ENCODE peak calls at places on chromosomes 16 and 17, in ten cellular contexts. L is cardiac muscle cell, Q is AG09319, B is AG04450, D is mesothelial cell of epicardium, N is stomach, R is dorsolateral prefrontal cortex, W is heart right ventricle, F is pancreas, X is WTC11. Z is an unnamed sample.

GRCh38 chr17:57881783-57882291 is 32.0 kb upstream of the MRPS23 start:
- DNase-seq in L (no peak), Q (no peak), B (no peak), D (no peak), N (no peak), R (no peak), W (no peak), F (peak), X (no peak), Z (no peak)

GRCh38 chr17:79132271-79133064 is 57.8 kb downstream of the ENGASE start:
- DNase-seq in L (no peak), Q (no peak), B (no peak), D (no peak), N (no peak), R (no peak), W (no peak), F (no peak), X (no peak), Z (no peak)

GRCh38 chr16:78703951-78704350 is 604.5 kb downstream of the WWOX start:
- DNase-seq in L (no peak), Q (no peak), B (no peak), D (no peak), N (no peak), R (no peak), W (no peak), F (no peak), X (no peak), Z (no peak)

GRCh38 chr16:54270711-54271110 is 15.9 kb downstream of the IRX3 start:
- DNase-seq in L (no peak), Q (no peak), B (no peak), D (no peak), N (no peak), R (no peak), W (no peak), F (no peak), X (no peak), Z (no peak)

GRCh38 chr16:83955218-83956130 is 2.4 kb downstream of the OSGIN1 start:
- DNase-seq in L (no peak), Q (no peak), B (no peak), D (no peak), N (no peak), R (no peak), W (peak), F (peak), X (no peak), Z (no peak)

GRCh38 chr17:15456486-15456885 is 10.9 kb downstream of the CDRT4 start:
- DNase-seq in L (no peak), Q (no peak), B (no peak), D (no peak), N (no peak), R (no peak), W (peak), F (no peak), X (no peak), Z (no peak)

GRCh38 chr17:58643147-58643546 is 48.7 kb downstream of the TEX14 start:
- DNase-seq in L (no peak), Q (no peak), B (peak), D (no peak), N (no peak), R (no peak), W (no peak), F (no peak), X (no peak), Z (no peak)

GRCh38 chr17:59327136-59327878 is 4.1 kb upstream of the YPEL2 start:
- DNase-seq in L (no peak), Q (no peak), B (no peak), D (no peak), N (no peak), R (no peak), W (no peak), F (no peak), X (no peak), Z (no peak)

GRCh38 chr17:81995463-81996231 is 18.2 kb downstream of the ASPSCR1 start:
- DNase-seq in L (no peak), Q (no peak), B (no peak), D (peak), N (no peak), R (no peak), W (no peak), F (peak), X (peak), Z (no peak)

GRCh38 chr16:68091604-68092261 is 6.6 kb downstream of the NFATC3 start:
- DNase-seq in L (no peak), Q (no peak), B (no peak), D (no peak), N (no peak), R (no peak), W (no peak), F (no peak), X (no peak), Z (no peak)

GRCh38 chr17:75295220-75296158 is 6.3 kb upstream of the SLC25A19 start:
- DNase-seq in L (no peak), Q (no peak), B (no peak), D (no peak), N (no peak), R (no peak), W (no peak), F (no peak), X (no peak), Z (no peak)

GRCh38 chr16:81514041-81514559 is 69.5 kb downstream of the CMIP start:
- DNase-seq in L (no peak), Q (no peak), B (no peak), D (no peak), N (no peak), R (no peak), W (no peak), F (no peak), X (no peak), Z (no peak)

GRCh38 chr16:75074920-75075687 is 41.5 kb downstream of the LDHD start:
- DNase-seq in L (no peak), Q (no peak), B (no peak), D (no peak), N (peak), R (peak), W (no peak), F (no peak), X (no peak), Z (no peak)

GRCh38 chr17:43389022-43389947 is 9.5 kb upstream of the ARL4D start:
- DNase-seq in L (peak), Q (peak), B (no peak), D (no peak), N (peak), R (peak), W (peak), F (peak), X (peak), Z (peak)

GRCh38 chr16:21145738-21146137 is 4.9 kb downstream of the DNAH3 start:
- DNase-seq in L (no peak), Q (no peak), B (no peak), D (no peak), N (no peak), R (no peak), W (no peak), F (no peak), X (no peak), Z (no peak)

GRCh38 chr17:75571197-75571884 is 16.3 kb upstream of the MYO15B start:
- DNase-seq in L (no peak), Q (no peak), B (no peak), D (no peak), N (peak), R (no peak), W (peak), F (no peak), X (no peak), Z (no peak)

GRCh38 chr16:49932943-49933342 is 77.0 kb upstream of the ZNF423 start:
- DNase-seq in L (no peak), Q (no peak), B (no peak), D (no peak), N (no peak), R (no peak), W (peak), F (no peak), X (no peak), Z (no peak)

GRCh38 chr16:35598696-35599332 is 2139.4 kb downstream of the TP53TG3F start:
- DNase-seq in L (no peak), Q (no peak), B (no peak), D (no peak), N (no peak), R (no peak), W (no peak), F (no peak), X (no peak), Z (no peak)

GRCh38 chr17:47204722-47205418 is 4.3 kb upstream of the MYL4 start:
- DNase-seq in L (no peak), Q (no peak), B (no peak), D (no peak), N (no peak), R (peak), W (peak), F (no peak), X (no peak), Z (no peak)

GRCh38 chr16:19135201-19135838 is 21.6 kb downstream of the ITPRIPL2 start:
- DNase-seq in L (no peak), Q (no peak), B (no peak), D (no peak), N (no peak), R (no peak), W (no peak), F (no peak), X (no peak), Z (no peak)

GRCh38 chr16:12901597-12902436 is at the start of gene SHISA9:
- DNase-seq in L (peak), Q (no peak), B (no peak), D (no peak), N (no peak), R (no peak), W (no peak), F (peak), X (peak), Z (no peak)

GRCh38 chr16:4114257-4115208 is 1.7 kb downstream of the ADCY9 start:
- DNase-seq in L (no peak), Q (no peak), B (no peak), D (no peak), N (no peak), R (peak), W (peak), F (peak), X (peak), Z (no peak)

GRCh38 chr16:69049146-69049545 is 56.3 kb upstream of the HAS3 start:
- DNase-seq in L (no peak), Q (no peak), B (no peak), D (no peak), N (no peak), R (no peak), W (no peak), F (no peak), X (no peak), Z (no peak)

GRCh38 chr16:73226675-73227074 is 178.7 kb upstream of the ZFHX3 start:
- DNase-seq in L (no peak), Q (no peak), B (no peak), D (no peak), N (no peak), R (no peak), W (no peak), F (no peak), X (no peak), Z (no peak)

GRCh38 chr16:73231379-73231778 is 183.5 kb upstream of the ZFHX3 start:
- DNase-seq in L (no peak), Q (no peak), B (no peak), D (no peak), N (no peak), R (no peak), W (no peak), F (no peak), X (no peak), Z (no peak)

GRCh38 chr16:73230651-73231050 is 182.7 kb upstream of the ZFHX3 start:
- DNase-seq in L (no peak), Q (no peak), B (no peak), D (no peak), N (no peak), R (no peak), W (no peak), F (no peak), X (no peak), Z (no peak)

GRCh38 chr16:73225983-73226382 is 178.1 kb upstream of the ZFHX3 start:
- DNase-seq in L (peak), Q (no peak), B (no peak), D (no peak), N (no peak), R (no peak), W (no peak), F (no peak), X (no peak), Z (no peak)

GRCh38 chr16:73228649-73229048 is 180.7 kb upstream of the ZFHX3 start:
- DNase-seq in L (no peak), Q (no peak), B (peak), D (no peak), N (no peak), R (no peak), W (peak), F (no peak), X (no peak), Z (no peak)
- TF ChIP-seq CTCF in L (no peak), Q (no peak), B (no peak), D (no peak), N (no peak), R (no peak), W (no peak), F (no peak), X (no peak), Z (no peak)

GRCh38 chr16:26860506-26860905 is 206.2 kb upstream of the C16orf82 start:
- DNase-seq in L (no peak), Q (no peak), B (no peak), D (no peak), N (no peak), R (no peak), W (no peak), F (no peak), X (no peak), Z (no peak)

GRCh38 chr16:26857371-26857770 is 209.4 kb upstream of the C16orf82 start:
- DNase-seq in L (no peak), Q (no peak), B (no peak), D (no peak), N (no peak), R (no peak), W (no peak), F (no peak), X (no peak), Z (no peak)

GRCh38 chr16:26856271-26856670 is 210.5 kb upstream of the C16orf82 start:
- DNase-seq in L (no peak), Q (no peak), B (no peak), D (no peak), N (no peak), R (no peak), W (no peak), F (no peak), X (no peak), Z (no peak)

GRCh38 chr16:26856791-26857190 is 209.9 kb upstream of the C16orf82 start:
- DNase-seq in L (no peak), Q (no peak), B (no peak), D (no peak), N (no peak), R (no peak), W (no peak), F (no peak), X (no peak), Z (no peak)

GRCh38 chr16:26859086-26859485 is 207.6 kb upstream of the C16orf82 start:
- DNase-seq in L (no peak), Q (no peak), B (no peak), D (no peak), N (no peak), R (no peak), W (no peak), F (no peak), X (no peak), Z (no peak)
- TF ChIP-seq CTCF in L (no peak), Q (no peak), B (no peak), D (no peak), N (no peak), R (no peak), W (no peak), F (no peak), X (no peak), Z (no peak)

GRCh38 chr16:8867483-8868271 is 1.1 kb downstream of the CARHSP1 start:
- DNase-seq in L (peak), Q (no peak), B (no peak), D (no peak), N (peak), R (peak), W (peak), F (no peak), X (no peak), Z (peak)

GRCh38 chr16:8872071-8872470 is 3.3 kb upstream of the CARHSP1 start:
- DNase-seq in L (no peak), Q (no peak), B (no peak), D (no peak), N (no peak), R (no peak), W (no peak), F (no peak), X (no peak), Z (no peak)

GRCh38 chr16:8866884-8867482 is 1.8 kb downstream of the CARHSP1 start:
- DNase-seq in L (peak), Q (no peak), B (no peak), D (no peak), N (no peak), R (no peak), W (no peak), F (peak), X (no peak), Z (no peak)

GRCh38 chr16:8868272-8869211 is at the start of gene CARHSP1:
- DNase-seq in L (peak), Q (peak), B (no peak), D (peak), N (peak), R (peak), W (peak), F (peak), X (peak), Z (no peak)

GRCh38 chr16:8869212-8869987 is 594 bp upstream of the CARHSP1 start:
- DNase-seq in L (no peak), Q (no peak), B (no peak), D (no peak), N (no peak), R (no peak), W (no peak), F (peak), X (peak), Z (no peak)
- TF ChIP-seq CTCF in L (no peak), Q (no peak), B (no peak), D (no peak), N (no peak), R (no peak), W (no peak), F (no peak), X (no peak), Z (no peak)

GRCh38 chr17:76688165-76688622 is 22.6 kb downstream of the MXRA7 start:
- DNase-seq in L (no peak), Q (no peak), B (no peak), D (no peak), N (no peak), R (no peak), W (no peak), F (no peak), X (no peak), Z (no peak)
- TF ChIP-seq CTCF in L (no peak), Q (no peak), B (no peak), D (no peak), N (no peak), R (no peak), W (no peak), F (no peak), X (no peak), Z (no peak)

DNA sequence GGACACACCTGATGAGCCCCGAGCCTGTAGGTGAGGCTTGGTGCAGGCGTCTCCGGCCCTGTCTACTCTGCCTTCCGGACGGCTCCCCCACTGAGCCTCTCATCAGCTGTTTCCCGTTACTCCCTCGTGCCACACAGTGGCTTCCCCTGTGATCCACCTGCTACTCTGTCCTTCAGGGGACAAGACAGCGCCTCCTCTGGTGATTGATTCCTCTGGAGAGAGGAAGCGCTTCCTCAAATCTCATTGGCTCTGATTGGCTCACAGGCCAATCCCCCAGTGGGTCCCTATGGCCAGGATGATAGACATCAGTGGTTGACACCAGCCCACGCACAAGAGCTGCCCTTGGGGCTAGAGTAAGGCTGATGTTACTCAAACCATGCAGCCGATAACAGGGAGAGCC is 24.0 kb downstream of the RNF213 start:
- DNase-seq in L (no peak), Q (no peak), B (no peak), D (no peak), N (no peak), R (no peak), W (no peak), F (no peak), X (peak), Z (no peak)
- TF ChIP-seq CTCF in L (no peak), Q (no peak), B (no peak), D (no peak), N (no peak), R (no peak), W (no peak), F (no peak), X (no peak), Z (no peak)

GRCh38 chr17:37490022-37490587 is 414 bp downstream of the DUSP14 start:
- DNase-seq in L (peak), Q (no peak), B (no peak), D (peak), N (peak), R (peak), W (peak), F (peak), X (peak), Z (no peak)
- TF ChIP-seq CTCF in L (no peak), Q (no peak), B (peak), D (peak), N (no peak), R (peak), W (peak), F (no peak), X (no peak), Z (no peak)

Z was measured in omental fat pad.